ENCODE peak calls at places on chromosomes 4 and X, in five cellular contexts. O is heart right ventricle, D is PC-9, F is IMR-90, I is cardiac muscle cell. Y is an unnamed sample. For H3K27me3, the result is how much of the 10 kb centered on the place peaks cover.

GRCh38 chr4:141919648-141920047 is 283.3 kb downstream of the IL15 start:
- DNase-seq in O (no peak), D (no peak), F (no peak), I (no peak), Y (no peak)

GRCh38 chr4:140085062-140085622 is 68.8 kb downstream of the MAML3 start:
- DNase-seq in O (no peak), D (no peak), F (peak), I (no peak), Y (no peak)

GRCh38 chr4:108443585-108443984 is 176.8 kb upstream of the RPL34 start:
- DNase-seq in O (no peak), D (no peak), F (no peak), I (no peak), Y (no peak)

GRCh38 chr4:93772858-93773257 is 55.7 kb upstream of the ATOH1 start:
- DNase-seq in O (no peak), D (no peak), F (no peak), I (no peak), Y (no peak)

GRCh38 chr4:28373601-28374000 is 1513.0 kb downstream of the STIM2 start:
- DNase-seq in O (no peak), D (no peak), F (peak), I (peak), Y (no peak)

GRCh38 chr4:48635980-48636379 is 144.1 kb downstream of the FRYL start:
- DNase-seq in O (no peak), D (no peak), F (no peak), I (no peak), Y (no peak)

GRCh38 chrX:71282514-71283408 is 674 bp upstream of the NONO start:
- DNase-seq in O (no peak), D (no peak), F (peak), I (no peak), Y (no peak)

GRCh38 chr4:10619220-10619619 is 65.3 kb downstream of the CLNK start:
- DNase-seq in O (no peak), D (no peak), F (peak), I (no peak), Y (no peak)

GRCh38 chr4:172127168-172127567 is 314.0 kb downstream of the GALNTL6 start:
- DNase-seq in O (no peak), D (no peak), F (no peak), I (no peak), Y (no peak)

GRCh38 chr4:62209757-62210156 is 1009.6 kb downstream of the ADGRL3 start:
- DNase-seq in O (no peak), D (no peak), F (no peak), I (no peak), Y (no peak)

GRCh38 chr4:19301527-19301926 is 950.2 kb upstream of the SLIT2 start:
- DNase-seq in O (no peak), D (no peak), F (no peak), I (no peak), Y (no peak)

GRCh38 chr4:89257376-89257775 is 50.2 kb downstream of the GPRIN3 start:
- DNase-seq in O (no peak), D (no peak), F (no peak), I (no peak), Y (no peak)

GRCh38 chrX:124497386-124497785 is 151.0 kb downstream of the SH2D1A start:
- DNase-seq in O (no peak), D (no peak), F (no peak), I (no peak), Y (no peak)

DNA sequence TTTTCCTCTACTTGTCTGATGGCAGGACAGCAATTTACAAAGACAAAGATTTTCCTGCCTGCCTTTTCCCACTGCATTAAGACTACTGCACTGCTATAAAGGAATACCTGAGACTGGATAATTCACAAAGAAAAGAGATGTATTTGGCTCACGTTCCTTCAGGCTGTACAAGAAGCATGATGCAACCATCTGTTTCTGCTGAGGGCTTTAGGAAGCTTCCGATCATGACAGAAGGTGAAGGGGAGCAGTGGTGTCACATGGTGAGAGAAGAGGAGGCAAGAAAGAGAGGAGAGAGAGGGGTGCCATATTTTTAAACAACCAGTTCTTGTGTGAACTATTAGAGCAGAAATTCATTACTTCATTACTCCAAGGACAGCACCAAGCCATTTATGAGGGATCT is 617.1 kb upstream of the HTR2C start:
- DNase-seq in O (no peak), D (no peak), F (no peak), I (no peak), Y (no peak)
- TF ChIP-seq CTCF in O (no peak), D (no peak), F (no peak), I (no peak), Y (no peak)

DNA sequence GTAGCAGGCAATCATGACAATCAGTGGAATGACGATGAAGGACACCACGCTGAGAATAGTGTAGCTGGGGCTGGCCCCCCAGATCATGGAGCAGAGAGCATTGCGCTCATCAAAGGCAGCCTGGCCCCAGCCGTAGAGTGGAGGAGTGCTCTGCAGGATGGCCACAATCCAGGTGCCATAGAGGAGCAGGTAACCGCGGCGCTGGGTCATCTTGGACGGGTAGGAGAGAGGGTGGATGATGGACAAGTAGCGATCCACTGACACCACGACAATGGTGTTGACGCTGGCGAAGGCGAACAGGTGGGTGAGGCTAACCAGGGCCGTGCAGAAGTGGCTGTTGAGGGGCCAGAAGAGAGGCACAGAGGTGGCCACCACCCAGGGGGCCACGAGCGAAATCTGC is 2.8 kb downstream of the GPR101 start:
- DNase-seq in O (no peak), D (no peak), F (no peak), I (no peak), Y (no peak)
- H3K27me3 ChIP-seq in O (under half), D (half or more), F (under half), I (half or more), Y (half or more)

GRCh38 chrX:52271212-52271611 is 86.5 kb downstream of the MAGED4 start:
- DNase-seq in O (no peak), D (no peak), F (no peak), I (peak), Y (peak)
- TF ChIP-seq CTCF in O (no peak), D (no peak), F (no peak), I (peak), Y (peak)

DNA sequence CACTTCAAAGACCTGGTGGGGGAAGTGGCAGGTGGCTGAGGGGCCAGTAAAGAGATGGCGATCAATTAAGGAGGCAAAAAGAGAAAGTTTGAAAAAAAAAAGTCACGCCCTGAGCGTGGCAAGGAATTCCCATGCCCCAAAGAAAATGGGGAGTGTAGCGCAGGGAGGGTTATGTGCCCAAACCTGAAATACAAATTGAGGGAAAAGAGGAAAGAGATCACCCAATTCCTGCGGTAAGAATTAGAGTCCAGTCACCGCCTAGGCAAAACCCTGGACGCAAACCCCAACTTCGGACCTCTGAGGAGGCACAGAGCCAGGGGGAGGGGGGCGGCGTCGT is 595 bp downstream of the ENOX2 start:
- DNase-seq in O (no peak), D (no peak), F (no peak), I (no peak), Y (peak)
- H3K27me3 ChIP-seq in O (under half), D (under half), F (under half), I (under half), Y (under half)

DNA sequence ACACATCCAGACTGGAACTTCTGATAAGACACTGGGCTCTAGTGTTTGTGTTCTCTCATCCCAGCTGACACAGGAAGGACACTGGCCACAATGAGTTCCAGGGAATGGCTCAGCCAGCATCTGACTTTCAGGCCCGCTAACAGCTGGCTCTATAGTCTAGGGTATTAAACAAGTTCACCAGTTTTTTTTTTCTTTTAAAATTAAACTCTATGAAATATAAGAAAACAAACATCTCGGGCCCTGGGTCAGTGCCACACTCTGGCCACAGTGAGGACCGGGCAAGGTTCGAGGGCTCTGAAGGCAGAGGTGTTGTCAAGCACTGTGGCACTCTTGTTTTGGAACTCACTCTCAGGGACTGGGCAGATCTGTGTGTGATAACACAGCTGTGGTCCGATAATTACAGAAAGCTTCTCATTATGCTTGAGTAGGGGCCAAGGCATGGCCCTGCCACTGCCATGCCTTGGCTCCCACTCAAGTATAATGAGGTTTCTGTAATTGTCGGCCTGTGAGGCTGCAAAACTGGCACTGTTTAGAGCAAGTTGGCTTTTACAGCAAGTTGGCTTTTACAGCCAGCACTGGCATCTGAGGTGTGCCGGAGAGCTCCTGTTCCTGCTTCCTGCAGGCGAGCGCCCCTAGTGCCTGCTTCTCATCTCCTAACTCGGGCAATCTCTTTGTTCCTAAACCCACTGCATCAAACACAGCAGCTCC is 62.8 kb downstream of the PPP1R2C start:
- DNase-seq in O (peak), D (peak), F (no peak), I (peak), Y (peak)
- TF ChIP-seq CTCF in O (peak), D (no peak), F (peak), I (peak), Y (peak)

GRCh38 chr4:7487998-7488671 is 53.4 kb upstream of the PSAPL1 start:
- DNase-seq in O (no peak), D (no peak), F (no peak), I (no peak), Y (no peak)

GRCh38 chr4:7485096-7485495 is 50.4 kb upstream of the PSAPL1 start:
- DNase-seq in O (no peak), D (no peak), F (no peak), I (no peak), Y (no peak)

GRCh38 chr4:7481227-7481626 is 46.5 kb upstream of the PSAPL1 start:
- DNase-seq in O (no peak), D (no peak), F (no peak), I (no peak), Y (no peak)

GRCh38 chr4:7487464-7487863 is 52.7 kb upstream of the PSAPL1 start:
- DNase-seq in O (no peak), D (no peak), F (no peak), I (no peak), Y (no peak)

GRCh38 chr4:7486101-7486500 is 51.4 kb upstream of the PSAPL1 start:
- DNase-seq in O (no peak), D (no peak), F (no peak), I (no peak), Y (no peak)
- H3K27me3 ChIP-seq in O (under half), D (under half), F (half or more), I (under half), Y (under half)

GRCh38 chrX:48540015-48540350 is 469 bp downstream of the TBC1D25 start:
- DNase-seq in O (peak), D (no peak), F (peak), I (peak), Y (peak)
- TF ChIP-seq CTCF in O (no peak), D (no peak), F (no peak), I (no peak), Y (no peak)

DNA sequence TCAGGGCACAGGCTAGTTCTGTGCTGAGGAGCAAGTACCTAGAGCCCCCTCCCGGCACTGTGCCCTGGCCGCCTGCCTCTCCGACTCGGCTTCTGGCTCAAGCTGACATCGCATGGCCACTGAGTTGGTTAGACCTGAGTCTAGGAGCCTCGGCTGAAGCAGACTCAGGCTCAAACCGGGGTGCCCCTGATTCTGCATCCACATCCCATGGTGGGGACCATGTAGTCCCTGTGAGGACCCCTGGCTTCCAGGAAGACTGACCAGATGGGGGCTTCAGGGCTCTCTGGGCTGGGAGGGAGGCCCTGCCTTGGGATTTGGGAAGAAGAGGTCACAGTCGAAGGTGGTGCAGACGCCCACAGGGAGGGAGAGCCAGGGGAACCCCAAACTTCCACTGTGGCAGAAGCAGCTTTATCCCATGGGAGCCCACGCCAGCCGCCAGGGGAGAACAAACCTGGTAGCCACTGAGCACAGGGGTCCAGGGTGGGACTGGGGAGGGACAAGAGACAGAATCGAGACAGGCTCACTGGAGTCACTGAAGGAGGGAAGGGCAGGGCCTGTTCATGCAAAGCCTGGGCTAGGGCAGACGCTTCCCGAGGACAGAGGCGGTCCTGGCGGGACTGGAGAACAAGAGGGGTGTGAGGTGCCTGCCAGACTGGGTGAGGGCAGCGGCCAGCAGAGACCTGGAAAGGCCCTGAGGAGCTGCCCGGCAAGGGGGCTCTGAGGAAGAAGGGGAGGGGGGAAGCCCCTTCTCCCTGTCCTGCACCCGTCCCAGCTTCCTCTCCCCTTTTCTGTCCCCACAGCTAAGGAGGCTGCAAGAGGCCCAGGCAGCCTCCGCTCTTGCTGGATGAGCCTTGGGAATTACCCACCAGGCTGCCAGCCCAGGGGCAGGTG is 1.1 kb downstream of the PDE6B start:
- DNase-seq in O (no peak), D (no peak), F (no peak), I (no peak), Y (no peak)
- H3K27me3 ChIP-seq in O (under half), D (half or more), F (under half), I (under half), Y (under half)

DNA sequence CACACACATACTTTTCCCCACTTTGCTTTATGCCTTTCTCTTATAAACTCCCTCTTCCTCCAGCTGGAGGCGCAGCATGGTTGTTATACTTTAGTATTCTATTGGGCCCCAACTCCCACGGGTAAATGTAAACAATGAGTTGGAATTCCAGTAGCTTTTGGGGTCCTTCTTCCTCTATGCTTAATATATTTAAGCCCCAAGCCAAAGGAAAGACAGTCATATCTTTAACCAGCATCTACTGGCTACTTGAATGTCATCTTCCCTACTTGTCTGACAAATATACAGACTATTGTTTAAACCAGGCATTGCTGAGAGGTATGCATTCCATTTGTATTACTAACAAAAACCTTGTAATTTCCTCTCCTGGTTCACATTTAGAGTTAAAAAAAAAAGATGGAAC is 72.9 kb downstream of the WDR19 start:
- DNase-seq in O (no peak), D (peak), F (peak), I (peak), Y (peak)
- TF ChIP-seq CTCF in O (no peak), D (no peak), F (peak), I (peak), Y (peak)

GRCh38 chr4:794911-795725 is 30.8 kb downstream of the CPLX1 start:
- DNase-seq in O (no peak), D (no peak), F (no peak), I (no peak), Y (no peak)
- H3K27me3 ChIP-seq in O (half or more), D (under half), F (half or more), I (half or more), Y (under half)

Y was measured in A673.